ENCODE peak calls at places on chromosomes 16 and 17, in ten cellular contexts. U is NCI-H187; V is pulmonary artery endothelial cell; O is activated T-helper 1 cell treated with anti-CD3 and anti-CD28 coated beads, Interleukin-2, amount 50 U/mL, for 16 hours; Z is fibroblast of lung; P is cardiac fibroblast; F is heart right ventricle; T is Kasumi-1; W is CD4-positive, CD25-positive, alpha-beta regulatory T cell; J is aorta. X is an unnamed sample.
A peak's percentile ranks its signal among the peaks of the same experiment; 100 is the strongest.

GRCh38 chr17:78144146-78144719 is 2.0 kb upstream of the C17orf99 start:
- DNase-seq in U (no peak), V (peak; percentile 60), O (no peak), Z (peak; percentile 96), P (peak; percentile 97), F (peak; percentile 90), T (peak; percentile 97), W (no peak), J (peak; percentile 92), X (peak; percentile 86)

GRCh38 chr16:73151225-73151624 is 103.3 kb upstream of the ZFHX3 start:
- DNase-seq in U (no peak), V (no peak), O (no peak), Z (no peak), P (no peak), F (no peak), T (no peak), W (no peak), J (no peak), X (no peak)

GRCh38 chr16:65195998-65196397 is 74.1 kb upstream of the CDH11 start:
- DNase-seq in U (no peak), V (no peak), O (no peak), Z (no peak), P (no peak), F (no peak), T (no peak), W (no peak), J (no peak), X (no peak)

GRCh38 chr17:81046770-81047359 is 11.9 kb downstream of the BAIAP2 start:
- DNase-seq in U (no peak), V (no peak), O (no peak), Z (no peak), P (no peak), F (no peak), T (no peak), W (no peak), J (no peak), X (no peak)

GRCh38 chr17:1001640-1002411 is 4.9 kb downstream of the TIMM22 start:
- DNase-seq in U (no peak), V (no peak), O (no peak), Z (peak; percentile 78), P (peak; percentile 59), F (no peak), T (no peak), W (no peak), J (peak; percentile 81), X (no peak)

GRCh38 chr16:71781741-71782140 is 26.9 kb downstream of the AP1G1 start:
- DNase-seq in U (no peak), V (no peak), O (no peak), Z (peak; percentile 6), P (no peak), F (no peak), T (no peak), W (no peak), J (no peak), X (no peak)

GRCh38 chr17:71975998-71976649 is 144.7 kb upstream of the SOX9 start:
- DNase-seq in U (no peak), V (no peak), O (no peak), Z (peak; percentile 98), P (peak; percentile 97), F (peak; percentile 78), T (no peak), W (no peak), J (peak; percentile 94), X (peak; percentile 47)

GRCh38 chr17:32805029-32805976 is 71.6 kb downstream of the MYO1D start:
- DNase-seq in U (no peak), V (no peak), O (no peak), Z (no peak), P (no peak), F (no peak), T (no peak), W (no peak), J (no peak), X (no peak)

GRCh38 chr17:11241611-11242226 is 706 bp downstream of the SHISA6 start:
- DNase-seq in U (no peak), V (no peak), O (no peak), Z (no peak), P (no peak), F (no peak), T (no peak), W (no peak), J (no peak), X (peak; percentile 34)

GRCh38 chr16:56189990-56190902 is 1.0 kb upstream of the GNAO1 start:
- DNase-seq in U (no peak), V (no peak), O (no peak), Z (peak; percentile 5), P (no peak), F (peak; percentile 17), T (no peak), W (no peak), J (no peak), X (no peak)

GRCh38 chr16:67104061-67104460 is 5.7 kb upstream of the PHAF1 start:
- DNase-seq in U (no peak), V (no peak), O (no peak), Z (peak; percentile 43), P (peak; percentile 49), F (no peak), T (peak; percentile 39), W (no peak), J (no peak), X (peak; percentile 54)

GRCh38 chr16:8537691-8538342 is 52.5 kb downstream of the TMEM114 start:
- DNase-seq in U (no peak), V (no peak), O (no peak), Z (no peak), P (no peak), F (no peak), T (no peak), W (no peak), J (no peak), X (no peak)

GRCh38 chr17:58279016-58279671 is 1.6 kb downstream of the MPO start:
- DNase-seq in U (no peak), V (no peak), O (no peak), Z (peak; percentile 55), P (peak; percentile 42), F (peak; percentile 48), T (no peak), W (no peak), J (peak; percentile 67), X (peak; percentile 34)

GRCh38 chr17:36183001-36183810 is 6.8 kb upstream of the TBC1D3B start:
- DNase-seq in U (peak; percentile 38), V (no peak), O (no peak), Z (peak; percentile 75), P (peak; percentile 89), F (peak; percentile 85), T (peak; percentile 77), W (no peak), J (peak; percentile 80), X (peak; percentile 70)

GRCh38 chr17:79544142-79544914 is 66.5 kb downstream of the RBFOX3 start:
- DNase-seq in U (peak; percentile 12), V (no peak), O (no peak), Z (no peak), P (no peak), F (no peak), T (no peak), W (no peak), J (no peak), X (no peak)

GRCh38 chr16:11841026-11841425 is 10.3 kb downstream of the RSL1D1 start:
- DNase-seq in U (no peak), V (no peak), O (no peak), Z (no peak), P (no peak), F (no peak), T (no peak), W (no peak), J (no peak), X (no peak)

GRCh38 chr17:39935896-39936295 is 8.4 kb downstream of the LRRC3C start:
- DNase-seq in U (no peak), V (no peak), O (no peak), Z (no peak), P (peak; percentile 11), F (no peak), T (no peak), W (no peak), J (no peak), X (no peak)

GRCh38 chr16:85349413-85350145 is 237.3 kb upstream of the CIBAR2 start:
- DNase-seq in U (no peak), V (no peak), O (no peak), Z (no peak), P (no peak), F (no peak), T (no peak), W (no peak), J (no peak), X (peak; percentile 71)

GRCh38 chr16:22055881-22056280 is 36.5 kb upstream of the VWA3A start:
- DNase-seq in U (no peak), V (no peak), O (no peak), Z (no peak), P (no peak), F (no peak), T (no peak), W (no peak), J (no peak), X (no peak)

GRCh38 chr17:60534010-60534555 is 8.0 kb upstream of the APPBP2 start:
- DNase-seq in U (no peak), V (no peak), O (no peak), Z (peak; percentile 66), P (no peak), F (no peak), T (no peak), W (no peak), J (no peak), X (no peak)

GRCh38 chr17:44132275-44132821 is 8.9 kb upstream of the HDAC5 start:
- DNase-seq in U (no peak), V (no peak), O (no peak), Z (no peak), P (no peak), F (no peak), T (no peak), W (no peak), J (no peak), X (no peak)

GRCh38 chr16:8901318-8901861 is 19.2 kb downstream of the LITAFD start:
- DNase-seq in U (no peak), V (no peak), O (no peak), Z (no peak), P (no peak), F (no peak), T (no peak), W (no peak), J (no peak), X (no peak)

GRCh38 chr17:81191116-81191515 is 25.1 kb upstream of the AATK start:
- DNase-seq in U (no peak), V (no peak), O (no peak), Z (no peak), P (no peak), F (no peak), T (no peak), W (no peak), J (no peak), X (no peak)

GRCh38 chr17:71163121-71163812 is 957.6 kb upstream of the SOX9 start:
- DNase-seq in U (peak; percentile 82), V (no peak), O (no peak), Z (peak; percentile 9), P (peak; percentile 46), F (no peak), T (no peak), W (no peak), J (no peak), X (peak; percentile 25)